ENCODE peak calls at places on chromosomes 6 and 20, in six cellular contexts. X, B, I, N, C and G are unnamed samples.

GRCh38 chr20:53382263-53382844 is 211.3 kb downstream of the ZNF217 start:
- DNase-seq in X (no peak), B (no peak), I (no peak), N (no peak), C (no peak), G (no peak)

GRCh38 chr20:63133481-63134091 is 82.3 kb downstream of the YTHDF1 start:
- DNase-seq in X (no peak), B (no peak), I (no peak), N (no peak), C (no peak), G (no peak)

GRCh38 chr20:53157443-53158408 is 185.6 kb downstream of the TSHZ2 start:
- DNase-seq in X (peak; percentile 16), B (peak; percentile 47), I (peak; percentile 79), N (peak; percentile 44), C (peak; percentile 45), G (peak; percentile 35)

GRCh38 chr6:140082867-140083297 is 708.4 kb upstream of the CITED2 start:
- DNase-seq in X (peak; percentile 29), B (no peak), I (no peak), N (peak; percentile 77), C (no peak), G (peak; percentile 74)

GRCh38 chr6:87700729-87701675 is 1.0 kb downstream of the AKIRIN2 start:
- DNase-seq in X (peak; percentile 44), B (no peak), I (peak; percentile 66), N (peak; percentile 78), C (peak; percentile 16), G (peak; percentile 82)

GRCh38 chr6:109834595-109835437 is 143.3 kb upstream of the GPR6 start:
- DNase-seq in X (no peak), B (no peak), I (no peak), N (no peak), C (no peak), G (no peak)

GRCh38 chr6:106089981-106090380 is 3.8 kb downstream of the PRDM1 start:
- DNase-seq in X (peak; percentile 30), B (no peak), I (peak; percentile 77), N (peak; percentile 67), C (no peak), G (no peak)

GRCh38 chr6:53799340-53799739 is 4.5 kb downstream of the LRRC1 start:
- DNase-seq in X (no peak), B (no peak), I (no peak), N (no peak), C (no peak), G (no peak)

GRCh38 chr20:49123982-49124381 is 64.2 kb downstream of the STAU1 start:
- DNase-seq in X (no peak), B (no peak), I (no peak), N (no peak), C (no peak), G (no peak)

GRCh38 chr6:45728674-45729073 is 287.0 kb downstream of the CLIC5 start:
- DNase-seq in X (peak; percentile 29), B (no peak), I (no peak), N (peak; percentile 83), C (no peak), G (peak; percentile 78)

GRCh38 chr6:145673504-145673903 is 61.8 kb downstream of the EPM2A start:
- DNase-seq in X (no peak), B (no peak), I (no peak), N (no peak), C (no peak), G (no peak)

GRCh38 chr20:19415786-19416185 is 203.3 kb downstream of the SLC24A3 start:
- DNase-seq in X (no peak), B (no peak), I (no peak), N (no peak), C (no peak), G (no peak)

GRCh38 chr20:717271-717670 is 41.7 kb upstream of the SCRT2 start:
- DNase-seq in X (no peak), B (no peak), I (no peak), N (no peak), C (no peak), G (no peak)

GRCh38 chr20:5788385-5788895 is 38.2 kb downstream of the SHLD1 start:
- DNase-seq in X (peak; percentile 86), B (peak; percentile 56), I (peak; percentile 96), N (peak; percentile 95), C (peak; percentile 78), G (peak; percentile 82)

GRCh38 chr20:44504402-44505309 is 17.2 kb downstream of the SERINC3 start:
- DNase-seq in X (no peak), B (no peak), I (no peak), N (no peak), C (no peak), G (no peak)

GRCh38 chr20:44111712-44112335 is 75.2 kb downstream of the JPH2 start:
- DNase-seq in X (peak; percentile 25), B (no peak), I (no peak), N (peak; percentile 20), C (no peak), G (peak; percentile 36)

GRCh38 chr6:170027111-170028043 is 263.5 kb downstream of the DLL1 start:
- DNase-seq in X (no peak), B (peak; percentile 5), I (no peak), N (no peak), C (no peak), G (peak; percentile 78)

GRCh38 chr20:5720696-5721095 is 29.5 kb upstream of the SHLD1 start:
- DNase-seq in X (no peak), B (no peak), I (no peak), N (peak; percentile 15), C (no peak), G (no peak)

GRCh38 chr6:44040786-44041185 is 86.5 kb downstream of the MRPL14 start:
- DNase-seq in X (no peak), B (no peak), I (no peak), N (no peak), C (no peak), G (no peak)

GRCh38 chr6:54681987-54682386 is 164.6 kb upstream of the FAM83B start:
- DNase-seq in X (peak; percentile 14), B (no peak), I (no peak), N (peak; percentile 90), C (no peak), G (peak; percentile 28)

GRCh38 chr20:47265984-47266383 is 90.5 kb downstream of the ZMYND8 start:
- DNase-seq in X (no peak), B (no peak), I (no peak), N (no peak), C (no peak), G (no peak)